ENCODE peak calls at places on chromosomes 6 and 20, in five cellular contexts. One of them, this sample, is unnamed.

GRCh38 chr20:17825949-17826843 is 126.4 kb downstream of the BANF2 start:
- DNase-seq in GM12865: peak; percentile 90
- DNase-seq in fibroblast of pulmonary artery: no peak
- DNase-seq in prostate gland: no peak
- DNase-seq in mucosa of descending colon: no peak
- DNase-seq in this sample: peak; percentile 73

GRCh38 chr6:12243169-12243568 is 47.0 kb upstream of the EDN1 start:
- DNase-seq in mucosa of descending colon: no peak
- DNase-seq in prostate gland: no peak
- DNase-seq in fibroblast of pulmonary artery: no peak
- DNase-seq in GM12865: no peak
- DNase-seq in this sample: no peak

GRCh38 chr20:53922901-53923314 is 147.5 kb downstream of the BCAS1 start:
- DNase-seq in GM12865: peak; percentile 81
- DNase-seq in fibroblast of pulmonary artery: no peak
- DNase-seq in mucosa of descending colon: no peak
- DNase-seq in prostate gland: no peak
- DNase-seq in this sample: peak; percentile 54

GRCh38 chr20:15638781-15639180 is 934.5 kb downstream of the KIF16B start:
- DNase-seq in fibroblast of pulmonary artery: no peak
- DNase-seq in mucosa of descending colon: no peak
- DNase-seq in prostate gland: no peak
- DNase-seq in GM12865: no peak
- DNase-seq in this sample: no peak

GRCh38 chr6:142008776-142009175 is 123.9 kb upstream of the GJE1 start:
- DNase-seq in prostate gland: no peak
- DNase-seq in mucosa of descending colon: no peak
- DNase-seq in GM12865: no peak
- DNase-seq in fibroblast of pulmonary artery: no peak
- DNase-seq in this sample: no peak

GRCh38 chr20:45181639-45182038 is 6.9 kb downstream of the PI3 start:
- DNase-seq in fibroblast of pulmonary artery: no peak
- DNase-seq in GM12865: no peak
- DNase-seq in mucosa of descending colon: no peak
- DNase-seq in prostate gland: no peak
- DNase-seq in this sample: no peak

GRCh38 chr20:21693322-21693721 is 12.1 kb upstream of the PAX1 start:
- DNase-seq in GM12865: peak; percentile 23
- DNase-seq in prostate gland: no peak
- DNase-seq in fibroblast of pulmonary artery: no peak
- DNase-seq in mucosa of descending colon: no peak
- DNase-seq in this sample: no peak

GRCh38 chr6:71349976-71350615 is 61.5 kb downstream of the OGFRL1 start:
- DNase-seq in fibroblast of pulmonary artery: peak; percentile 75
- DNase-seq in prostate gland: no peak
- DNase-seq in mucosa of descending colon: no peak
- DNase-seq in GM12865: no peak
- DNase-seq in this sample: no peak

GRCh38 chr6:14055541-14055940 is 62.0 kb upstream of the CD83 start:
- DNase-seq in fibroblast of pulmonary artery: no peak
- DNase-seq in mucosa of descending colon: no peak
- DNase-seq in prostate gland: no peak
- DNase-seq in GM12865: no peak
- DNase-seq in this sample: no peak

GRCh38 chr6:72321741-72322140 is 300.1 kb upstream of the KCNQ5 start:
- DNase-seq in mucosa of descending colon: no peak
- DNase-seq in prostate gland: no peak
- DNase-seq in fibroblast of pulmonary artery: peak; percentile 31
- DNase-seq in GM12865: no peak
- DNase-seq in this sample: no peak

GRCh38 chr20:57655812-57656161 is 35.6 kb upstream of the ZBP1 start:
- DNase-seq in mucosa of descending colon: no peak
- DNase-seq in prostate gland: no peak
- DNase-seq in fibroblast of pulmonary artery: no peak
- DNase-seq in GM12865: no peak
- DNase-seq in this sample: no peak

GRCh38 chr6:118968416-118968815 is 33.5 kb upstream of the MCM9 start:
- DNase-seq in GM12865: peak; percentile 32
- DNase-seq in mucosa of descending colon: no peak
- DNase-seq in prostate gland: no peak
- DNase-seq in fibroblast of pulmonary artery: peak; percentile 50
- DNase-seq in this sample: no peak

GRCh38 chr20:51326241-51326819 is 216.2 kb downstream of the NFATC2 start:
- DNase-seq in fibroblast of pulmonary artery: peak; percentile 40
- DNase-seq in prostate gland: peak; percentile 50
- DNase-seq in GM12865: peak; percentile 10
- DNase-seq in mucosa of descending colon: peak; percentile 42
- DNase-seq in this sample: no peak

GRCh38 chr20:38729767-38730166 is 5.5 kb downstream of the SLC32A1 start:
- DNase-seq in mucosa of descending colon: no peak
- DNase-seq in fibroblast of pulmonary artery: no peak
- DNase-seq in prostate gland: no peak
- DNase-seq in GM12865: no peak
- DNase-seq in this sample: no peak

GRCh38 chr20:38730167-38730988 is 6.1 kb downstream of the SLC32A1 start:
- DNase-seq in mucosa of descending colon: no peak
- DNase-seq in GM12865: no peak
- DNase-seq in prostate gland: no peak
- DNase-seq in fibroblast of pulmonary artery: no peak
- DNase-seq in this sample: peak; percentile 45

GRCh38 chr20:38732981-38733380 is 8.7 kb downstream of the SLC32A1 start:
- DNase-seq in prostate gland: no peak
- DNase-seq in GM12865: no peak
- DNase-seq in mucosa of descending colon: no peak
- DNase-seq in fibroblast of pulmonary artery: no peak
- DNase-seq in this sample: no peak

GRCh38 chr20:38730989-38731737 is 6.9 kb downstream of the SLC32A1 start:
- DNase-seq in prostate gland: peak; percentile 46
- DNase-seq in GM12865: peak; percentile 78
- DNase-seq in mucosa of descending colon: peak; percentile 79
- DNase-seq in fibroblast of pulmonary artery: peak; percentile 60
- DNase-seq in this sample: peak; percentile 77

DNA sequence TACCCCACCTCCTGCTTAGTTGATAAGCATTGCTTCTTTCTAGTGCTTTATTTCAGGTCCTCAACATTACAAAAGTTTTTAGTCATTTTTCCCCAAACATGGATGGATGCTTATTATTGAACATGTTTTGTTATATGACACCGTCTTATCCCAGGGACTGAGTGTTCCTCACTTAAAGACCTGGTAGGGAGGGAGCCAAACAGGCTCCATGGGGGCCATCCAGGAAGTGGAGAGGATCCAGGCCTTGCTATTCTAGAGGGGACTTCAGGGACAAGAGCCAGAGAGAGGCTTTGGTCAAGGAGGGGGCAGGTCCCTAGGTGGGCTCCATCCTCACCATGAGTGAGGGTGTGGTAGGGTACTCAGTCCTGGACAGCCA is 7.4 kb downstream of the SLC32A1 start:
- DNase-seq in prostate gland: no peak
- DNase-seq in fibroblast of pulmonary artery: no peak
- DNase-seq in mucosa of descending colon: no peak
- DNase-seq in GM12865: no peak
- DNase-seq in this sample: no peak
- TF ChIP-seq CTCF in prostate gland: no peak
- TF ChIP-seq CTCF in fibroblast of pulmonary artery: no peak
- TF ChIP-seq CTCF in mucosa of descending colon: no peak
- TF ChIP-seq CTCF in GM12865: no peak
- TF ChIP-seq CTCF in this sample: no peak

GRCh38 chr6:28683945-28684538 is 158.4 kb downstream of the GPX5 start:
- DNase-seq in fibroblast of pulmonary artery: peak; percentile 68
- DNase-seq in prostate gland: peak; percentile 27
- DNase-seq in GM12865: peak; percentile 51
- DNase-seq in mucosa of descending colon: no peak
- DNase-seq in this sample: no peak
- TF ChIP-seq CTCF in fibroblast of pulmonary artery: peak; percentile 66
- TF ChIP-seq CTCF in prostate gland: peak; percentile 53
- TF ChIP-seq CTCF in GM12865: peak; percentile 47
- TF ChIP-seq CTCF in mucosa of descending colon: no peak
- TF ChIP-seq CTCF in this sample: peak; percentile 59

DNA sequence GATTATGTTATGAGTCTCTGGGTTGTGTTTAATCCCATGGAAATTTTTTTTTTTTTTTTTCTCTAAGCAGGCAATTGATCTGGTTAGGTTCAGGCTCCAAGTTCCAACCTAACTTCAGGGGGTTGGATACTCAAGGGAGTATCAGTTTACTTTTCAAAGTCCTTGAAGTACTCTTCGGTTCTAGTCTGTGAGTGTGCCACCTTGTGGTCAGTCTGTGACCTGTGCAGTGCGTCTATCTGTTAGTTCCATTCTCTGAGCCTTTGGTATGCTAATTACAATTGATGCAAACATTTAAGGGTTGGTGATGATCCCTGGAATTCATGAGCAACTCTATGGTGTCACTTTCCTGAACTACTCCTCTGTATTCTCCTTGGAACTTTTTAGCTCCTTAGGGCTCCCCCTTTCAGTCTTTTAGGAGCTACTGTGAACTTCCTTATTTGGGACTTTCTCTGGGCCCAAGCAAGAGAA is 342.0 kb downstream of the SOX4 start:
- DNase-seq in fibroblast of pulmonary artery: peak; percentile 60
- DNase-seq in prostate gland: no peak
- DNase-seq in GM12865: peak; percentile 68
- DNase-seq in mucosa of descending colon: no peak
- DNase-seq in this sample: no peak
- TF ChIP-seq CTCF in fibroblast of pulmonary artery: peak; percentile 54
- TF ChIP-seq CTCF in prostate gland: peak; percentile 30
- TF ChIP-seq CTCF in GM12865: peak; percentile 57
- TF ChIP-seq CTCF in mucosa of descending colon: peak; percentile 21
- TF ChIP-seq CTCF in this sample: peak; percentile 74

GRCh38 chr6:37314803-37315515 is 38.8 kb upstream of the RNF8 start:
- DNase-seq in mucosa of descending colon: peak; percentile 31
- DNase-seq in fibroblast of pulmonary artery: peak; percentile 90
- DNase-seq in prostate gland: no peak
- DNase-seq in GM12865: peak; percentile 66
- DNase-seq in this sample: peak; percentile 22
- TF ChIP-seq CTCF in mucosa of descending colon: no peak
- TF ChIP-seq CTCF in fibroblast of pulmonary artery: peak; percentile 88
- TF ChIP-seq CTCF in prostate gland: no peak
- TF ChIP-seq CTCF in GM12865: peak; percentile 61
- TF ChIP-seq CTCF in this sample: peak; percentile 90

GRCh38 chr6:156776841-156777576 is at the start of gene ARID1B:
- DNase-seq in GM12865: peak; percentile 93
- DNase-seq in fibroblast of pulmonary artery: peak; percentile 84
- DNase-seq in prostate gland: peak; percentile 73
- DNase-seq in mucosa of descending colon: peak; percentile 90
- DNase-seq in this sample: peak; percentile 87

GRCh38 chr6:156774872-156775405 is 2.2 kb upstream of the ARID1B start:
- DNase-seq in GM12865: no peak
- DNase-seq in mucosa of descending colon: no peak
- DNase-seq in fibroblast of pulmonary artery: no peak
- DNase-seq in prostate gland: peak; percentile 15
- DNase-seq in this sample: no peak

GRCh38 chr6:156775717-156776116 is 1.5 kb upstream of the ARID1B start:
- DNase-seq in prostate gland: no peak
- DNase-seq in GM12865: no peak
- DNase-seq in mucosa of descending colon: no peak
- DNase-seq in fibroblast of pulmonary artery: no peak
- DNase-seq in this sample: no peak

GRCh38 chr6:156777577-156777865 is 343 bp downstream of the ARID1B start:
- DNase-seq in prostate gland: no peak
- DNase-seq in mucosa of descending colon: no peak
- DNase-seq in fibroblast of pulmonary artery: no peak
- DNase-seq in GM12865: no peak
- DNase-seq in this sample: no peak

GRCh38 chr6:156776470-156776840 is 723 bp upstream of the ARID1B start:
- DNase-seq in fibroblast of pulmonary artery: peak; percentile 58
- DNase-seq in mucosa of descending colon: no peak
- DNase-seq in prostate gland: peak; percentile 20
- DNase-seq in GM12865: peak; percentile 76
- DNase-seq in this sample: no peak
- TF ChIP-seq CTCF in fibroblast of pulmonary artery: no peak
- TF ChIP-seq CTCF in mucosa of descending colon: no peak
- TF ChIP-seq CTCF in prostate gland: no peak
- TF ChIP-seq CTCF in GM12865: peak; percentile 16
- TF ChIP-seq CTCF in this sample: peak; percentile 25

GRCh38 chr20:56516631-56517030 is 7.9 kb upstream of the FAM209A start:
- DNase-seq in fibroblast of pulmonary artery: no peak
- DNase-seq in mucosa of descending colon: no peak
- DNase-seq in prostate gland: no peak
- DNase-seq in GM12865: no peak
- DNase-seq in this sample: no peak

GRCh38 chr20:56517211-56517610 is 7.3 kb upstream of the FAM209A start:
- DNase-seq in fibroblast of pulmonary artery: no peak
- DNase-seq in prostate gland: no peak
- DNase-seq in mucosa of descending colon: no peak
- DNase-seq in GM12865: no peak
- DNase-seq in this sample: no peak

GRCh38 chr20:56517641-56518040 is 6.9 kb upstream of the FAM209A start:
- DNase-seq in fibroblast of pulmonary artery: no peak
- DNase-seq in GM12865: no peak
- DNase-seq in mucosa of descending colon: no peak
- DNase-seq in prostate gland: no peak
- DNase-seq in this sample: no peak

GRCh38 chr20:56513807-56514150 is 10.8 kb upstream of the FAM209A start:
- DNase-seq in prostate gland: no peak
- DNase-seq in fibroblast of pulmonary artery: no peak
- DNase-seq in GM12865: no peak
- DNase-seq in mucosa of descending colon: no peak
- DNase-seq in this sample: no peak

DNA sequence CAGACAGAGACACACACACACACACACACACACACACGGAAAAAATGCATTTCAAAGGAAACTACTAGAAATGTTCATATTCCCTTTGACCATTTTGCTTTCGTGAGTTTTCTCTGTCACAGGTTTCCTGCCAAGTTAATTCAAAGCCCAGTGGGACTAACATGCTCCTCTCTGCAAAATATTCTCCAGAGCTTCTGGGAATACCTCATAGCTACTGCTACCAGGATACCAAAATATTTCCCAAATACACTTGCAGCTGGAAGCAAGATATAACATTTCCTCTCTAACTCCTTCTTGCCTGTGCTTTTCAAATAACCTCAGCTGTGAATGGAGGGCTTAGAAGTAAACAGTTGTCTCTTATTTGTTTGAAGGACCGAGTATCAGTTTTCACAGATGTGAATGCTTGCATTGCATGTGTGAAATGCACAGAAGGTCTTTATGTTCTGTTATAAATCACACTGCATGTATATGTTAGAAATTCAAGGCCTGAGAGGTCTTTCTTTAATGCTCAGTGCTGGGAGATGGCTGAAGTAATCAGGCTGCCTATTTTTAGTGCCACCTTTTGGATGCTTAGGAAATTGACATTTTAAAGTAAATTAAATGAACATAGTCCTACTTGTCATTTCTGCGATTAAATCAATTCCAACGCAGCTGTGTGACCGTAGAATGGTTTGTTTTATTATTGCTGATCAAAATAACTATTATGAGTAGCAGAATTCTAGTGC is 8.7 kb upstream of the FAM209A start:
- DNase-seq in mucosa of descending colon: no peak
- DNase-seq in fibroblast of pulmonary artery: peak; percentile 49
- DNase-seq in GM12865: no peak
- DNase-seq in prostate gland: no peak
- DNase-seq in this sample: no peak
- TF ChIP-seq CTCF in mucosa of descending colon: no peak
- TF ChIP-seq CTCF in fibroblast of pulmonary artery: peak; percentile 44
- TF ChIP-seq CTCF in GM12865: no peak
- TF ChIP-seq CTCF in prostate gland: no peak
- TF ChIP-seq CTCF in this sample: peak; percentile 10

DNA sequence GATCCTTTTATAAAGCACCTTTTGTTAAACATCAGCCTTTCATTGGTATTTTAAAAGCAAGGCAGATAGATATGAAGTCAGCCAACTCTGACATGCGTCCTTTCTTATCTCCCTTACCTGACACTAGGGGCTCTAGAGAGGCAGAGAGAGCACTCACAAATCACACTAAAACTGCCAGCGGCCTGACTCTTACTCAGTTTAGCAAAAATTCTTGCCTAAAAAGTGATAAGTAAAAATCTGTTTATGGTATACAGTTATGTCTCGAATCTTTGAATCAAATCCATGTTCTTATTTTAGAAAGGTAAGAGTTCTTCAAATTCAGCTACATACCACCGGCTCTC is 10.4 kb upstream of the TDRD6 start:
- DNase-seq in fibroblast of pulmonary artery: no peak
- DNase-seq in mucosa of descending colon: no peak
- DNase-seq in prostate gland: no peak
- DNase-seq in GM12865: peak; percentile 10
- DNase-seq in this sample: no peak
- TF ChIP-seq CTCF in fibroblast of pulmonary artery: peak; percentile 17
- TF ChIP-seq CTCF in mucosa of descending colon: no peak
- TF ChIP-seq CTCF in prostate gland: no peak
- TF ChIP-seq CTCF in GM12865: peak; percentile 32
- TF ChIP-seq CTCF in this sample: peak; percentile 58

This sample was measured in GM06990.